ENCODE peak calls at places on chromosomes 2 and 18, in four cellular contexts. A is right lobe of liver, B is heart right ventricle, D is uterus. V is an unnamed sample.

GRCh38 chr2:197786010-197786877 is 1.1 kb upstream of the BOLL start:
- DNase-seq in B (peak; percentile 9), D (no peak), A (no peak), V (peak; percentile 62)

GRCh38 chr2:43676322-43677050 is at the start of gene C1GALT1C1L:
- DNase-seq in A (peak; percentile 52), B (peak; percentile 64), D (peak; percentile 85), V (peak; percentile 90)

GRCh38 chr2:133504566-133505505 is 63.4 kb downstream of the NCKAP5 start:
- DNase-seq in D (no peak), A (peak; percentile 67), B (peak; percentile 30), V (peak; percentile 81)

GRCh38 chr2:178258916-178259315 is 64.6 kb downstream of the OSBPL6 start:
- DNase-seq in A (no peak), B (no peak), D (no peak), V (no peak)

GRCh38 chr2:32862269-32863055 is 84.3 kb upstream of the LTBP1 start:
- DNase-seq in A (no peak), B (no peak), D (no peak), V (no peak)

GRCh38 chr18:5451130-5451529 is 92.7 kb downstream of the EPB41L3 start:
- DNase-seq in B (no peak), A (no peak), D (no peak), V (no peak)

GRCh38 chr2:239927424-239927981 is 97.6 kb downstream of the NDUFA10 start:
- DNase-seq in D (peak; percentile 7), A (peak; percentile 43), B (no peak), V (peak; percentile 65)

GRCh38 chr18:7926526-7926925 is 359.4 kb downstream of the PTPRM start:
- DNase-seq in D (no peak), B (no peak), A (no peak), V (no peak)

GRCh38 chr2:215272918-215273317 is 38.9 kb upstream of the ATIC start:
- DNase-seq in A (no peak), B (no peak), D (no peak), V (no peak)

GRCh38 chr18:61755553-61755952 is 137.3 kb downstream of the RNF152 start:
- DNase-seq in A (no peak), D (no peak), B (no peak), V (no peak)

GRCh38 chr18:61754039-61754583 is 138.7 kb downstream of the RNF152 start:
- DNase-seq in A (peak; percentile 49), B (no peak), D (no peak), V (no peak)

GRCh38 chr18:61752973-61753372 is 139.8 kb downstream of the RNF152 start:
- DNase-seq in A (no peak), B (no peak), D (no peak), V (no peak)

GRCh38 chr18:61753373-61753772 is 139.4 kb downstream of the RNF152 start:
- DNase-seq in B (no peak), A (no peak), D (no peak), V (no peak)

DNA sequence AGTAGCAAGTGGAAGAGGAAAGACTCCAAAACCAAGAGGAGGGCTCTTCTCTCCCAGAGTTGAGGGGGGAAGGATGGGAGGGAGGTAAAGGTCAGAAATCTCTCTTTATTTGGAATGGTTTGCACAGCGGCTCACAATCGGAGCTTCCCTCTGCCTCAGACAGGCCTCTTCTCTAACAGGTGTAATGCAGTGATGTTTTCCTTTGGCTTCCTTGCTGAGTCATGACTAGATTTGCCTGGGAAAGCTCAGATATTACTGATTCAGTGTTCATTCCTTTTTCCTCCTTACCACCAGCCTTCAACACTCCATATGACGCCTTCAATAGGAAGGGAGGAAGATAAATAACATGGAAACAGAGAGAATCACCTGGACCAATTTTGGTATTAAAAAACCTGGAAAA is 136.6 kb downstream of the RNF152 start:
- DNase-seq in A (no peak), D (no peak), B (no peak), V (no peak)
- H3K4me1 ChIP-seq in A (peaks cover 9% of the 10 kb centered on the region), D (no peaks in the 10 kb centered on the region), B (peaks cover 3% of the 10 kb centered on the region), V (no peaks in the 10 kb centered on the region)

GRCh38 chr2:65122313-65122712 is 7.6 kb downstream of the RAB1A start:
- DNase-seq in A (no peak), B (no peak), D (no peak), V (no peak)
- H3K4me1 ChIP-seq in A (peaks cover 70% of the 10 kb centered on the region), B (peaks cover 92% of the 10 kb centered on the region), D (no peaks in the 10 kb centered on the region), V (peaks cover 13% of the 10 kb centered on the region)

GRCh38 chr2:152571035-152571766 is 146.1 kb downstream of the PRPF40A start:
- DNase-seq in A (no peak), D (no peak), B (peak; percentile 11), V (peak; percentile 38)
- H3K4me1 ChIP-seq in A (no peaks in the 10 kb centered on the region), D (peaks cover 3% of the 10 kb centered on the region), B (peaks cover 36% of the 10 kb centered on the region), V (peaks cover 3% of the 10 kb centered on the region)

DNA sequence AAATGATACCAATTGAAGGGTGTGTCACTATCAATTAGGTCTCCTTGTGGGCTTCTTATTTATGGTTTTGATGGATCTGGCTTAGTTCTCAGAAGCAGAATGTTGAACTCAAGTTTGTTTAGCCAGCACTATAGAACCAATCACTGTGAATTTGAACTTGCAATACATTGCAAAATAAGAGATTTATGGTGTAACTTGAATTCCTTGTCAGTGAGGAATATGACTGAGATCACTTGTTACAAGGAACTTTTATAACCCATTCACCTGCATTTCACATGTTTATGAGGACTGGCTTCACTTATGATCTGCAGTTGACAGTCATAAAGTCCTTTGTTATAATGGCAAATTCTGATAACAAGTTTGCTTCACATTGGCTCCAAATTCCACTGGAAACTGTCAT is 9.8 kb downstream of the GATA6 start:
- DNase-seq in A (no peak), B (no peak), D (no peak), V (no peak)
- H3K4me1 ChIP-seq in A (no peaks in the 10 kb centered on the region), B (peaks cover 10% of the 10 kb centered on the region), D (peaks cover under 1% of the 10 kb centered on the region), V (peaks cover 2% of the 10 kb centered on the region)

GRCh38 chr2:47737191-47737975 is 45.6 kb upstream of the MSH6 start:
- DNase-seq in D (no peak), A (no peak), B (no peak), V (no peak)

GRCh38 chr2:47735912-47736311 is 47.0 kb upstream of the MSH6 start:
- DNase-seq in D (no peak), A (no peak), B (no peak), V (no peak)

GRCh38 chr2:47738331-47738730 is 44.6 kb upstream of the MSH6 start:
- DNase-seq in A (no peak), B (no peak), D (no peak), V (no peak)

GRCh38 chr2:47735470-47735869 is 47.5 kb upstream of the MSH6 start:
- DNase-seq in B (no peak), A (no peak), D (no peak), V (no peak)

GRCh38 chr2:47735046-47735445 is 47.9 kb upstream of the MSH6 start:
- DNase-seq in A (no peak), B (no peak), D (no peak), V (no peak)
- H3K4me1 ChIP-seq in A (no peaks in the 10 kb centered on the region), B (no peaks in the 10 kb centered on the region), D (no peaks in the 10 kb centered on the region), V (no peaks in the 10 kb centered on the region)

GRCh38 chr2:19003554-19003953 is 354.9 kb downstream of the OSR1 start:
- DNase-seq in A (no peak), D (no peak), B (no peak), V (no peak)
- H3K4me1 ChIP-seq in A (no peaks in the 10 kb centered on the region), D (peaks cover 3% of the 10 kb centered on the region), B (no peaks in the 10 kb centered on the region), V (no peaks in the 10 kb centered on the region)

DNA sequence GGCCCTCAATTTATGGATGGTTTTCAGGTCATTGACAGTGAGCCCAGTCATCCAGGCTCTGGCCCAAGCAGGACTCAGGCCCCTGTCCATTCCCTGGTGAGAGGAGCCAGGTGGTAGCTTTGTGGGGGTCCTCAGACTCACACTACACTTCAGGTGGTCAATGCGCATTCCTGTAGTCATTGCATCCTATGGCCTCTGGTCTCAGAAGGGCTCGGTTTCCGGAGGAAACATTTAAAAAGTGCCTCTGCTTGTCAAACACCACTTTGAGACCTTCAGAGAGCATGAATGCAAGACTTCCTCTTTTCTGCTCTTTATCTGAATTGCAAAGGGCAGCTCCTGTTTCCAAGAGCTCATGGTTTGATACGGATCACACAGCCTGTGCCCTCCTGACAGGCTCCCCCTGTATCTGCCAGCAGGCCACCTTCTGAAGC is 20.3 kb downstream of the LGALSL start:
- DNase-seq in B (no peak), A (no peak), D (no peak), V (no peak)
- H3K4me1 ChIP-seq in B (no peaks in the 10 kb centered on the region), A (no peaks in the 10 kb centered on the region), D (no peaks in the 10 kb centered on the region), V (no peaks in the 10 kb centered on the region)

GRCh38 chr18:35939166-35939565 is 33.3 kb upstream of the RMP24 start:
- DNase-seq in A (no peak), B (no peak), D (no peak), V (no peak)

GRCh38 chr18:35941299-35941698 is 31.2 kb upstream of the RMP24 start:
- DNase-seq in A (no peak), D (no peak), B (no peak), V (no peak)

GRCh38 chr18:35942133-35942532 is 30.3 kb upstream of the RMP24 start:
- DNase-seq in B (no peak), A (no peak), D (no peak), V (no peak)

GRCh38 chr18:35938562-35938961 is 33.9 kb upstream of the RMP24 start:
- DNase-seq in D (no peak), B (no peak), A (no peak), V (no peak)

GRCh38 chr18:35942661-35943060 is 29.8 kb upstream of the RMP24 start:
- DNase-seq in B (no peak), D (no peak), A (no peak), V (no peak)
- H3K4me1 ChIP-seq in B (no peaks in the 10 kb centered on the region), D (no peaks in the 10 kb centered on the region), A (no peaks in the 10 kb centered on the region), V (peaks cover 5% of the 10 kb centered on the region)

DNA sequence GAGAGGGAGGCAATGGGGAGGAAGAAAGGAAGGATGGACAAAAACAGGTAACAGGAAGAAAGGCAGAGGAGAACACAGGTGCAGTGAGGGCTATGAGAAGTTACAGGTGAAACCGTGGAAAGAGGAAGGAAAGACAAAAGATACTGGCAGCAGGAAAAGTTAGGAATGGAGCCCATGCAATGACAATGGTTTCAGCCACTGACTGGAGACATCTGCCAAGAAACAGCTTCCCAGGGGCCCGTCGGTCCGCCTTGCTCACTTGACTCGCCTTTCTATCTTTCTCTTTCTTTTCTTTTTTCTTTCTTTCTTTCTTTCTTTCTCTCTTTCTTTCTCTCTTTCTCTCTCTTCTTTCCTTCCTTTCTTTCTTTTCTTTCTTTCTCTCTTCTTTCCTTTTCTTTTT is 37.5 kb downstream of the ST8SIA5 start:
- DNase-seq in A (no peak), B (no peak), D (no peak), V (no peak)
- H3K4me1 ChIP-seq in A (no peaks in the 10 kb centered on the region), B (peaks cover 13% of the 10 kb centered on the region), D (no peaks in the 10 kb centered on the region), V (peaks cover 8% of the 10 kb centered on the region)